ENCODE peak calls at places on chromosomes 1 and 21, in five cellular contexts. V, C, O, Q and D are unnamed samples.
A peak's percentile ranks its signal among the peaks of the same experiment; 100 is the strongest.

GRCh38 chr1:41740630-41741239 is 178.0 kb downstream of the HIVEP3 start:
- DNase-seq in C (no peak), O (no peak), V (no peak), Q (no peak), D (no peak)

GRCh38 chr1:245383396-245384330 is 228.9 kb downstream of the KIF26B start:
- DNase-seq in O (no peak), V (no peak), C (no peak), Q (no peak), D (no peak)

GRCh38 chr1:41632788-41633575 is 148.5 kb upstream of the EDN2 start:
- DNase-seq in V (no peak), C (no peak), Q (no peak), O (no peak), D (no peak)

GRCh38 chr1:50123071-50123470 is 14.4 kb downstream of the ELAVL4 start:
- DNase-seq in C (no peak), Q (no peak), O (no peak), V (no peak), D (no peak)

GRCh38 chr1:147641695-147642592 is 28.4 kb downstream of the ACP6 start:
- DNase-seq in C (peak; percentile 49), V (peak; percentile 71), O (peak; percentile 78), Q (peak; percentile 78), D (no peak)

GRCh38 chr1:98556521-98557158 is 104.9 kb upstream of the SNX7 start:
- DNase-seq in Q (no peak), O (no peak), V (peak; percentile 32), C (no peak), D (no peak)

GRCh38 chr1:61050541-61051454 is 31.6 kb upstream of the NFIA start:
- DNase-seq in O (peak; percentile 54), C (no peak), Q (peak; percentile 64), V (peak; percentile 54), D (peak; percentile 27)

GRCh38 chr1:162412002-162412401 is at the start of gene SH2D1B:
- DNase-seq in Q (no peak), V (no peak), C (no peak), O (no peak), D (no peak)

GRCh38 chr1:225694151-225694603 is 41.3 kb upstream of the ENAH start:
- DNase-seq in O (peak; percentile 62), V (peak; percentile 84), Q (peak; percentile 90), C (no peak), D (no peak)

GRCh38 chr1:115829023-115829674 is 11.8 kb downstream of the NHLH2 start:
- DNase-seq in C (peak; percentile 13), Q (no peak), O (no peak), V (peak; percentile 74), D (no peak)

GRCh38 chr1:172658871-172659453 is at the start of gene FASLG:
- DNase-seq in Q (no peak), O (peak; percentile 52), V (no peak), C (no peak), D (no peak)

GRCh38 chr1:42170779-42171621 is 6.5 kb upstream of the GUCA2A start:
- DNase-seq in Q (no peak), O (no peak), C (peak; percentile 84), V (no peak), D (no peak)

DNA sequence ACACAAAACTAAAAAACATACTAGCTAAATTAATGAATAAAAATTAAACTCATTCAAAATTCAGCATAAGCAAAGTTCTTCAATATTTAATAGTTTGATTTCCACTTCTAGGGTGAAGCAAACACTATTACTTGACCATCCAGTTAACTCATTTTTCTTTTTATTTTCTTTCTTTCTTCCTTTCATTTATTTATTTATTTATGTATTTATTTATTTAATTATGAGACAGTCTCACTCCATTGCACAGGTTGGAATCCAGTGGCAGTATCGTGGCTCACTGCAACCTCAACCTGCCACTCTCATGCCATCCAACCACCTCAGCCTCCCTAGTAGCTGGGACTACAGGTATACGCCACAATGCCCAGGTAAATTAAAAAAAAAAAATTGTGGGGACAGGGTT is 2069.5 kb downstream of the NCAM2 start:
- DNase-seq in O (no peak), Q (no peak), C (no peak), V (no peak), D (no peak)
- H3K9me3 ChIP-seq in O (no peaks in the 10 kb centered on the region), Q (no peaks in the 10 kb centered on the region), C (no peaks in the 10 kb centered on the region), V (no peaks in the 10 kb centered on the region), D (no peaks in the 10 kb centered on the region)

GRCh38 chr21:30138483-30138882 is 28.1 kb downstream of the CLDN17 start:
- DNase-seq in V (no peak), O (no peak), Q (no peak), C (no peak), D (no peak)
- H3K9me3 ChIP-seq in V (no peaks in the 10 kb centered on the region), O (no peaks in the 10 kb centered on the region), Q (no peaks in the 10 kb centered on the region), C (no peaks in the 10 kb centered on the region), D (no peaks in the 10 kb centered on the region)

GRCh38 chr21:39852021-39852721 is 15.1 kb upstream of the PCP4 start:
- DNase-seq in V (peak; percentile 48), C (peak; percentile 71), Q (no peak), O (no peak), D (no peak)

GRCh38 chr21:39849014-39849655 is 18.1 kb upstream of the PCP4 start:
- DNase-seq in C (no peak), Q (no peak), V (peak; percentile 40), O (no peak), D (no peak)

GRCh38 chr21:39852726-39853510 is 14.3 kb upstream of the PCP4 start:
- DNase-seq in O (no peak), V (no peak), Q (no peak), C (no peak), D (no peak)

GRCh38 chr21:39850333-39850732 is 16.9 kb upstream of the PCP4 start:
- DNase-seq in V (no peak), Q (no peak), O (no peak), C (peak; percentile 54), D (no peak)

DNA sequence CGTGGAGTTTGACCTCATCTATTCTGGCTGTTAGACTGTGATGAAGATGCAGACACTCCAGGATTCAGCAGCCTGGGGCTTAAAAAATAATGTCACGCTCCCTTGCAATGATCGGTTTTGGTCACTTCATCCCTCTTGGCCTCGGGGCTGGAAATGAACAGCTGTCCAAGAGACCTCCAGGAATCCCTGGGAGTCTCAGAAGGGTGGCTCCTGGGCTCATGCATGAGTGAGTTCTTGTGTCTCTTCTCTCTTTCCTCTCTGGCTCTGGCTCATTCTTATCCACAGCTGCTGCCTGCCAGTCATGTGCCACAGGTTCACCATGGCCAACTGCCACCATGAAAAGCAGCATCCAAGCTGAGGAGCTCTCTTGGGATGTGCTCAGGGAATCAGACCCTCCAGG is 16.0 kb upstream of the PCP4 start:
- DNase-seq in V (no peak), C (peak; percentile 98), O (no peak), Q (no peak), D (no peak)
- H3K9me3 ChIP-seq in V (no peaks in the 10 kb centered on the region), C (no peaks in the 10 kb centered on the region), O (no peaks in the 10 kb centered on the region), Q (no peaks in the 10 kb centered on the region), D (no peaks in the 10 kb centered on the region)

GRCh38 chr1:93463960-93464359 is 16.0 kb downstream of the FNBP1L start:
- DNase-seq in V (no peak), C (no peak), O (no peak), Q (no peak), D (no peak)
- H3K9me3 ChIP-seq in V (no peaks in the 10 kb centered on the region), C (peaks cover 12% of the 10 kb centered on the region), O (no peaks in the 10 kb centered on the region), Q (no peaks in the 10 kb centered on the region), D (no peaks in the 10 kb centered on the region)

DNA sequence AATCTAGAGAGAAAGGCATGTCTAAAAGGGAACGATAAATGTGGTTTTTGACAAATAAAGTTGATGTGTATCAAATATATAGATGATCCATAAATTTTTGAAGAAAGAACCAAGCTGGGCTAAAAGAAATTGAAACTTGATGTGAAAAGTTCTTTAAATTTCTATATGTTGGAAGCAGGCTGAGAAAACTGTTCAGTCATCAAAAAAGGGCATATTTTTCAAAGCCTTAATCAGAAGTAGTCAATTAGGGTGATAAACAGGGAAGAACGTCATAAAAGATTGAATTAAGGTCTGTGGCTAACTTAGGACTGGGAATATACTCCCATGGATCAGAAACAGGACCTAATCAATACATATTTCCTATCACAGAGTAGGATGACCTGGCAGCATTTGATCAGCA is 211.4 kb upstream of the ZRANB2 start:
- DNase-seq in O (no peak), V (no peak), C (no peak), Q (no peak), D (no peak)
- H3K9me3 ChIP-seq in O (no peaks in the 10 kb centered on the region), V (no peaks in the 10 kb centered on the region), C (no peaks in the 10 kb centered on the region), Q (no peaks in the 10 kb centered on the region), D (no peaks in the 10 kb centered on the region)

DNA sequence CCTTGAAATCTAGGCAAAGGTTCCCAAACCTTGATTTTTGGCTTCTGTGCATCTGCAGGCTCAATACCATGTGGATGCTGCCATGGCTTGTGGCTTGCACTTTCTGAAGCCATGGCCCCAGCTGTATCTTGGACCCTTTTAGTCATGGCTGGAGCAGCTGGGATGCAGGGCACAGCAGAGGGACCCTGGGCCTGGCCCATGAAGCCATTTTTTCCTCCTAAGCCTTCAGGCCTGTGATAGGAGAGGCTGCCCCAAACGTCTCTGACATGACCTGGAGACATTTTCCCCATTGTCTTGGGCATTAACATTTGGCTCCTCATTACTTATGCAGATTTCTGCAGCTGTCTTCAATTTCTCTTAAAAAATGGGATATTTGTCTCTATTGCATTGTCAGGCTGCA is 97.4 kb downstream of the NPHS2 start:
- DNase-seq in C (no peak), V (no peak), Q (no peak), O (no peak), D (no peak)
- H3K9me3 ChIP-seq in C (no peaks in the 10 kb centered on the region), V (peaks cover 8% of the 10 kb centered on the region), Q (no peaks in the 10 kb centered on the region), O (peaks cover 17% of the 10 kb centered on the region), D (no peaks in the 10 kb centered on the region)